ENCODE peak calls at places on chromosomes 5 and 9, in seven cellular contexts. Y is fibroblast of pulmonary artery, M is RWPE1, X is lower lobe of right lung, Q is astrocyte, L is gastrocnemius medialis, K is left ventricle myocardium inferior. A is an unnamed sample.
A peak's percentile ranks its signal among the peaks of the same experiment; 100 is the strongest.

GRCh38 chr9:110659891-110660541 is 8.6 kb upstream of the MUSK start:
- DNase-seq in X (no peak), L (no peak), M (no peak), Y (no peak), Q (peak; percentile 65), K (no peak), A (no peak)

GRCh38 chr9:130242270-130243014 is 23.1 kb upstream of the HMCN2 start:
- DNase-seq in Y (no peak), X (no peak), M (no peak), Q (no peak), L (no peak), K (no peak), A (no peak)

GRCh38 chr5:112757468-112758208 is 20.0 kb downstream of the APC start:
- DNase-seq in Y (peak; percentile 83), L (no peak), Q (peak; percentile 39), K (no peak), X (no peak), M (peak; percentile 67), A (peak; percentile 39)

GRCh38 chr5:167061695-167062094 is 1229.8 kb upstream of the WWC1 start:
- DNase-seq in Y (no peak), M (no peak), X (no peak), Q (no peak), L (no peak), K (no peak), A (no peak)

GRCh38 chr5:176779537-176779936 is 30.8 kb upstream of the UNC5A start:
- DNase-seq in X (no peak), K (no peak), L (no peak), Q (no peak), Y (no peak), M (no peak), A (no peak)

GRCh38 chr5:74212336-74212735 is 428.2 kb downstream of the ENC1 start:
- DNase-seq in Q (no peak), M (no peak), X (no peak), L (no peak), K (no peak), Y (peak; percentile 53), A (no peak)

GRCh38 chr5:176180781-176181180 is 57.4 kb upstream of the SIMC1 start:
- DNase-seq in M (no peak), K (no peak), Q (no peak), X (no peak), Y (no peak), L (no peak), A (no peak)

GRCh38 chr5:56919942-56920662 is 10.7 kb downstream of the SETD9 start:
- DNase-seq in L (no peak), Q (no peak), X (no peak), Y (no peak), K (no peak), M (no peak), A (no peak)

GRCh38 chr9:93467462-93467861 is 14.1 kb upstream of the FAM120AOS start:
- DNase-seq in M (no peak), Q (no peak), X (no peak), K (no peak), L (no peak), Y (no peak), A (no peak)

GRCh38 chr9:130423272-130423671 is 21.5 kb upstream of the ASS1 start:
- DNase-seq in M (no peak), Q (no peak), L (no peak), K (peak; percentile 75), Y (no peak), X (no peak), A (no peak)

GRCh38 chr9:79911724-79912123 is 340.0 kb downstream of the TLE4 start:
- DNase-seq in X (no peak), L (no peak), K (no peak), M (no peak), Y (no peak), Q (no peak), A (no peak)

GRCh38 chr9:82024931-82025330 is 36.4 kb downstream of the SPATA31D1 start:
- DNase-seq in Y (no peak), X (no peak), Q (peak; percentile 71), L (no peak), M (no peak), K (no peak), A (no peak)

GRCh38 chr5:142472306-142472951 is 147.6 kb upstream of the SPRY4 start:
- DNase-seq in L (no peak), Q (peak; percentile 92), X (no peak), Y (peak; percentile 91), M (peak; percentile 95), K (no peak), A (peak; percentile 92)

GRCh38 chr9:122347348-122348287 is 23.2 kb upstream of the PTGS1 start:
- DNase-seq in K (no peak), X (no peak), Q (no peak), M (peak; percentile 56), Y (peak; percentile 45), L (no peak), A (peak; percentile 50)

GRCh38 chr5:95863383-95863757 is 40.8 kb upstream of the GLRX start:
- DNase-seq in L (peak; percentile 81), X (no peak), K (no peak), Y (peak; percentile 81), M (no peak), Q (no peak), A (no peak)

GRCh38 chr9:127561491-127562270 is 50.4 kb upstream of the STXBP1 start:
- DNase-seq in M (peak; percentile 99), K (peak; percentile 74), X (peak; percentile 88), L (peak; percentile 72), Q (peak; percentile 99), Y (peak; percentile 97), A (peak; percentile 100)

GRCh38 chr5:57221049-57221568 is 47.2 kb downstream of the GPBP1 start:
- DNase-seq in K (no peak), X (no peak), L (no peak), M (peak; percentile 57), Q (peak; percentile 25), Y (peak; percentile 80), A (no peak)

GRCh38 chr9:72271617-72272478 is 93.2 kb downstream of the ZFAND5 start:
- DNase-seq in Q (peak; percentile 13), M (peak; percentile 80), K (no peak), L (no peak), X (no peak), Y (peak; percentile 66), A (peak; percentile 39)

GRCh38 chr5:32217886-32218396 is 43.8 kb upstream of the GOLPH3 start:
- DNase-seq in L (no peak), M (no peak), Q (no peak), K (no peak), X (no peak), Y (peak; percentile 33), A (no peak)

GRCh38 chr5:108260105-108260857 is 121.6 kb downstream of the FBXL17 start:
- DNase-seq in L (peak; percentile 62), Y (peak; percentile 93), Q (peak; percentile 59), K (peak; percentile 56), X (peak; percentile 55), M (peak; percentile 81), A (peak; percentile 61)

GRCh38 chr5:54995168-54995567 is 9.8 kb upstream of the ESM1 start:
- DNase-seq in L (no peak), X (no peak), K (no peak), Y (no peak), Q (no peak), M (no peak), A (no peak)

GRCh38 chr5:43750809-43751208 is 147.8 kb downstream of the NNT start:
- DNase-seq in Q (no peak), K (no peak), X (no peak), L (no peak), M (no peak), Y (no peak), A (no peak)

GRCh38 chr5:43753069-43753468 is 150.1 kb downstream of the NNT start:
- DNase-seq in K (no peak), M (no peak), X (no peak), Q (no peak), Y (no peak), L (no peak), A (no peak)
- TF ChIP-seq CTCF in K (no peak), M (no peak), X (no peak), Q (no peak), Y (no peak), L (no peak), A (peak; percentile 37)

GRCh38 chr9:114718801-114719221 is 36.8 kb upstream of the TEX48 start:
- DNase-seq in M (peak; percentile 90), K (no peak), X (no peak), L (no peak), Y (no peak), Q (peak; percentile 45), A (peak; percentile 85)

GRCh38 chr9:114721491-114722362 is 39.7 kb upstream of the TEX48 start:
- DNase-seq in L (no peak), K (no peak), X (no peak), Q (no peak), Y (no peak), M (peak; percentile 72), A (peak; percentile 86)

GRCh38 chr9:114720296-114720695 is 38.3 kb upstream of the TEX48 start:
- DNase-seq in K (no peak), M (peak; percentile 34), Q (no peak), X (no peak), Y (no peak), L (no peak), A (no peak)

GRCh38 chr9:114717908-114718486 is 36.0 kb upstream of the TEX48 start:
- DNase-seq in M (no peak), X (no peak), K (no peak), Q (no peak), Y (no peak), L (no peak), A (no peak)

GRCh38 chr9:114719290-114719689 is 37.3 kb upstream of the TEX48 start:
- DNase-seq in K (no peak), Y (no peak), Q (no peak), M (no peak), L (no peak), X (no peak), A (no peak)
- TF ChIP-seq CTCF in K (no peak), Y (no peak), Q (no peak), M (no peak), L (no peak), X (no peak), A (no peak)

GRCh38 chr5:147452137-147452838 is 57.6 kb downstream of the DPYSL3 start:
- DNase-seq in L (no peak), K (no peak), Y (no peak), M (no peak), X (no peak), Q (no peak), A (no peak)

GRCh38 chr5:147448766-147449165 is 61.1 kb downstream of the DPYSL3 start:
- DNase-seq in L (no peak), X (no peak), M (no peak), Q (peak; percentile 52), Y (peak; percentile 48), K (no peak), A (no peak)

GRCh38 chr5:147453901-147454814 is 55.7 kb downstream of the DPYSL3 start:
- DNase-seq in X (peak; percentile 88), K (peak; percentile 87), M (peak; percentile 81), Q (peak; percentile 78), L (peak; percentile 74), Y (peak; percentile 91), A (no peak)

GRCh38 chr5:147451125-147451524 is 58.7 kb downstream of the DPYSL3 start:
- DNase-seq in L (no peak), Y (no peak), X (no peak), K (no peak), Q (no peak), M (no peak), A (no peak)

GRCh38 chr5:147450596-147450995 is 59.3 kb downstream of the DPYSL3 start:
- DNase-seq in M (no peak), Y (no peak), Q (no peak), K (no peak), X (no peak), L (no peak), A (no peak)
- TF ChIP-seq CTCF in M (no peak), Y (no peak), Q (no peak), K (no peak), X (no peak), L (no peak), A (no peak)

GRCh38 chr9:91775708-91776028 is 174.4 kb downstream of the ROR2 start:
- DNase-seq in K (no peak), L (no peak), Q (no peak), X (no peak), M (no peak), Y (no peak), A (no peak)
- TF ChIP-seq CTCF in K (peak; percentile 17), L (no peak), Q (no peak), X (no peak), M (peak; percentile 63), Y (no peak), A (no peak)